ENCODE peak calls at places on chromosomes 3 and 15, in ten cellular contexts. T, W, S, D, Q, N, L, E, A and V are unnamed samples. For H3K4me1 and H3K36me3, the result is how much of the 10 kb centered on the place peaks cover.

GRCh38 chr3:8629151-8630021 is 15.2 kb downstream of the SSUH2 start:
- DNase-seq in T (peak), W (no peak), S (peak), D (no peak), Q (peak), N (no peak), L (peak), E (peak), A (no peak), V (peak)

GRCh38 chr15:72341361-72341760 is 21.4 kb upstream of the CELF6 start:
- DNase-seq in T (no peak), W (no peak), S (no peak), D (no peak), Q (no peak), N (peak), L (no peak), E (no peak), A (no peak), V (no peak)

GRCh38 chr3:100087203-100087602 is 27.1 kb downstream of the FILIP1L start:
- DNase-seq in T (no peak), W (no peak), S (peak), D (no peak), Q (no peak), N (no peak), L (peak), E (no peak), A (no peak), V (no peak)

GRCh38 chr15:41905360-41905793 is 11.5 kb upstream of the SPTBN5 start:
- DNase-seq in T (no peak), W (no peak), S (no peak), D (no peak), Q (no peak), N (no peak), L (no peak), E (no peak), A (no peak), V (no peak)

GRCh38 chr15:23869391-23869790 is 182.3 kb upstream of the NDN start:
- DNase-seq in T (no peak), W (peak), S (no peak), D (no peak), Q (peak), N (peak), L (no peak), E (peak), A (no peak), V (peak)

GRCh38 chr3:138935864-138936762 is 10.8 kb downstream of the FOXL2 start:
- DNase-seq in T (no peak), W (peak), S (peak), D (no peak), Q (peak), N (peak), L (peak), E (peak), A (no peak), V (peak)

GRCh38 chr3:18444597-18445420 is 19.7 kb upstream of the SATB1 start:
- DNase-seq in T (peak), W (peak), S (no peak), D (no peak), Q (peak), N (peak), L (peak), E (peak), A (no peak), V (peak)

GRCh38 chr3:34206996-34207395 is 408.6 kb downstream of the PDCD6IP start:
- DNase-seq in T (no peak), W (no peak), S (peak), D (no peak), Q (no peak), N (no peak), L (peak), E (no peak), A (no peak), V (no peak)

GRCh38 chr15:71335591-71335990 is 220.3 kb downstream of the THSD4 start:
- DNase-seq in T (no peak), W (no peak), S (no peak), D (no peak), Q (no peak), N (no peak), L (peak), E (no peak), A (no peak), V (no peak)

GRCh38 chr15:71334874-71335273 is 219.6 kb downstream of the THSD4 start:
- DNase-seq in T (no peak), W (no peak), S (no peak), D (no peak), Q (no peak), N (no peak), L (peak), E (no peak), A (no peak), V (no peak)

GRCh38 chr15:71332605-71333004 is 217.3 kb downstream of the THSD4 start:
- DNase-seq in T (no peak), W (no peak), S (peak), D (no peak), Q (no peak), N (no peak), L (peak), E (no peak), A (no peak), V (no peak)

GRCh38 chr15:71333839-71334238 is 218.6 kb downstream of the THSD4 start:
- DNase-seq in T (no peak), W (no peak), S (peak), D (no peak), Q (no peak), N (no peak), L (peak), E (no peak), A (no peak), V (no peak)

GRCh38 chr15:71334434-71334833 is 219.2 kb downstream of the THSD4 start:
- DNase-seq in T (no peak), W (no peak), S (no peak), D (no peak), Q (no peak), N (no peak), L (no peak), E (no peak), A (no peak), V (no peak)
- H3K4me1 ChIP-seq in T (under half), W (under half), S (under half), D (half or more), Q (under half), N (under half), L (half or more), E (under half), A (under half), V (under half)

GRCh38 chr15:58269455-58270414 is 131.6 kb downstream of the AQP9 start:
- DNase-seq in T (no peak), W (peak), S (peak), D (no peak), Q (no peak), N (peak), L (peak), E (peak), A (no peak), V (no peak)
- H3K36me3 ChIP-seq in T (under half), W (under half), S (under half), D (under half), Q (under half), N (under half), L (under half), E (under half), A (under half), V (under half)

GRCh38 chr15:64008177-64008576 is 38.1 kb downstream of the DAPK2 start:
- DNase-seq in T (no peak), W (no peak), S (no peak), D (no peak), Q (no peak), N (no peak), L (no peak), E (no peak), A (no peak), V (no peak)

GRCh38 chr15:64004059-64004458 is 42.2 kb downstream of the DAPK2 start:
- DNase-seq in T (no peak), W (no peak), S (no peak), D (no peak), Q (no peak), N (no peak), L (no peak), E (no peak), A (no peak), V (no peak)

GRCh38 chr15:64009241-64009640 is 37.0 kb downstream of the DAPK2 start:
- DNase-seq in T (no peak), W (no peak), S (no peak), D (no peak), Q (no peak), N (no peak), L (no peak), E (no peak), A (no peak), V (no peak)

GRCh38 chr15:64004582-64004981 is 41.7 kb downstream of the DAPK2 start:
- DNase-seq in T (no peak), W (peak), S (no peak), D (no peak), Q (peak), N (no peak), L (no peak), E (peak), A (no peak), V (no peak)

GRCh38 chr15:64006642-64007041 is 39.6 kb downstream of the DAPK2 start:
- DNase-seq in T (no peak), W (no peak), S (no peak), D (no peak), Q (no peak), N (no peak), L (no peak), E (no peak), A (no peak), V (no peak)
- H3K4me1 ChIP-seq in T (half or more), W (under half), S (under half), D (under half), Q (under half), N (under half), L (under half), E (under half), A (half or more), V (under half)

GRCh38 chr15:42955518-42955917 is 34.9 kb upstream of the TTBK2 start:
- DNase-seq in T (no peak), W (no peak), S (peak), D (no peak), Q (no peak), N (no peak), L (peak), E (no peak), A (no peak), V (no peak)

DNA sequence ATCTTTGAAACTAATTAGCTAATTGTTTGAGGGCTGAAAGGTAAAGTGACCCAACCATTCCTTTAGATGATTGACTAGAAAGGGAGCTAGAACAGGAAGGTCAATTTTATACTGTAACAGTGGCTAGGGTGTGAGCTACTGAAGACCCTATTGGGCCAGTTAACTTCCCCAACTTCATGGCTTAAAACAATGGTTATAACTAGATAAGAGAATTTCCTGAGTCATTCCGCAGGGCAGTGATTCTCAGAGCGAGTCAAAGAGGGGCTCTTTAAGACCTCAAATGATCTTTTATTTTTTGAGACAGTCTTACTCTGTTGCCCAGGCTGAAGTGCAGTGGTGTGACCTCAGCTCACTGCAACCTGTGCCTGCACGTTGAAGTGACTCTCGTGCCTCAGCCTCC is 33.7 kb upstream of the TTBK2 start:
- DNase-seq in T (no peak), W (no peak), S (no peak), D (no peak), Q (no peak), N (no peak), L (no peak), E (no peak), A (no peak), V (no peak)
- H3K36me3 ChIP-seq in T (half or more), W (half or more), S (under half), D (under half), Q (under half), N (half or more), L (under half), E (under half), A (half or more), V (half or more)

GRCh38 chr15:66404532-66404931 is 17.8 kb downstream of the MAP2K1 start:
- DNase-seq in T (no peak), W (no peak), S (no peak), D (no peak), Q (no peak), N (peak), L (no peak), E (peak), A (no peak), V (no peak)

GRCh38 chr15:66403323-66403722 is 16.6 kb downstream of the MAP2K1 start:
- DNase-seq in T (no peak), W (no peak), S (no peak), D (no peak), Q (no peak), N (no peak), L (no peak), E (no peak), A (no peak), V (no peak)

GRCh38 chr15:66404122-66404521 is 17.4 kb downstream of the MAP2K1 start:
- DNase-seq in T (no peak), W (no peak), S (no peak), D (no peak), Q (no peak), N (no peak), L (no peak), E (no peak), A (no peak), V (no peak)

GRCh38 chr15:66401130-66402021 is 14.7 kb downstream of the MAP2K1 start:
- DNase-seq in T (no peak), W (no peak), S (peak), D (no peak), Q (no peak), N (no peak), L (no peak), E (no peak), A (no peak), V (no peak)

GRCh38 chr15:66402885-66403284 is 16.2 kb downstream of the MAP2K1 start:
- DNase-seq in T (no peak), W (no peak), S (no peak), D (no peak), Q (no peak), N (no peak), L (no peak), E (no peak), A (no peak), V (no peak)
- H3K4me1 ChIP-seq in T (under half), W (under half), S (under half), D (under half), Q (under half), N (under half), L (under half), E (under half), A (under half), V (under half)

DNA sequence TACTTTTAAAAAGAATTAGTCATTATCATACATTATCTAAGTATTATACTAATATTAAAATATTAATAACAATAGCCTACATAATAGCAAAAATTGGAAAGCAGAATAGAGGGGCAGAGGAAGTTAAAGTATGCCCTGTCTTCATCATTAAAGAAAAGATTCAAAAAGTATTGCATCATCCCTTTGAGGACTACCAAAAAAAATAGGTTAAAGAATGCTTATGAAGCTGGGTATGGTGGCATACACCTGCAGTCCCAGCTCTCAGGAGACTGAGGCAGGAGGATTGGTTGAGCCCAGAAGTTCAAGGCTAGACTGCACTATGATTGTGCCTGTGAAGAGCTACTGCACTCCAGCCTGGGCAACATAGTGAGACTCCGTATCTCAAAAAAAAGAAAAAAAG is 207.7 kb downstream of the STT3B start:
- DNase-seq in T (no peak), W (no peak), S (no peak), D (no peak), Q (no peak), N (no peak), L (no peak), E (no peak), A (no peak), V (no peak)
- H3K36me3 ChIP-seq in T (under half), W (under half), S (under half), D (under half), Q (under half), N (under half), L (under half), E (under half), A (under half), V (under half)

GRCh38 chr15:83708328-83708727 is 54.4 kb downstream of the ADAMTSL3 start:
- DNase-seq in T (no peak), W (no peak), S (no peak), D (no peak), Q (no peak), N (no peak), L (no peak), E (no peak), A (no peak), V (no peak)
- H3K4me1 ChIP-seq in T (under half), W (under half), S (under half), D (under half), Q (under half), N (under half), L (under half), E (under half), A (under half), V (under half)